ENCODE peak calls at places on chromosomes 16 and 17, in four cellular contexts. P, C, J and U are unnamed samples.

GRCh38 chr16:87324411-87325275 is 7.5 kb upstream of the C16orf95 start:
- DNase-seq in P (peak), C (no peak), J (no peak), U (no peak)

GRCh38 chr17:41944943-41945342 is 14.5 kb downstream of the ODAD4 start:
- DNase-seq in P (no peak), C (no peak), J (no peak), U (no peak)

GRCh38 chr17:43584666-43585102 is 38.5 kb upstream of the ETV4 start:
- DNase-seq in P (peak), C (peak), J (no peak), U (no peak)

GRCh38 chr16:25783226-25783625 is 91.5 kb downstream of the HS3ST4 start:
- DNase-seq in P (no peak), C (no peak), J (no peak), U (no peak)

GRCh38 chr17:17385502-17385901 is 82.3 kb downstream of the NT5M start:
- DNase-seq in P (no peak), C (no peak), J (no peak), U (no peak)

GRCh38 chr16:81401035-81401950 is 43.3 kb upstream of the CMIP start:
- DNase-seq in P (peak), C (peak), J (no peak), U (no peak)

GRCh38 chr16:14196539-14196938 is 125.4 kb downstream of the MRTFB start:
- DNase-seq in P (no peak), C (no peak), J (no peak), U (no peak)

GRCh38 chr17:63033142-63033541 is 67.1 kb downstream of the TANC2 start:
- DNase-seq in P (no peak), C (peak), J (no peak), U (no peak)

GRCh38 chr16:3519581-3519980 is 18.8 kb downstream of the CLUAP1 start:
- DNase-seq in P (peak), C (no peak), J (no peak), U (no peak)

GRCh38 chr17:38572665-38573365 is 32.9 kb downstream of the SRCIN1 start:
- DNase-seq in P (peak), C (no peak), J (no peak), U (no peak)